ENCODE peak calls at places on chromosomes 7 and 10, in six cellular contexts. Y is RWPE1, L is NCI-H82, P is GM20000, R is A172, M is NCI-H460. A is an unnamed sample.

GRCh38 chr10:129607607-129608006 is 140.6 kb downstream of the MGMT start:
- DNase-seq in P (no peak), Y (no peak), M (no peak), L (no peak), R (no peak), A (no peak)

GRCh38 chr10:6173203-6173602 is 29.5 kb upstream of the PFKFB3 start:
- DNase-seq in R (no peak), P (no peak), M (no peak), Y (no peak), L (peak), A (no peak)

GRCh38 chr7:36986429-36987362 is 262.4 kb upstream of the AOAH start:
- DNase-seq in R (peak), Y (peak), P (peak), M (peak), L (peak), A (peak)

GRCh38 chr7:152145853-152146466 is 120.5 kb downstream of the GALNT11 start:
- DNase-seq in M (peak), P (no peak), R (peak), Y (peak), L (peak), A (peak)

GRCh38 chr7:139720186-139720585 is 57.6 kb downstream of the HIPK2 start:
- DNase-seq in Y (no peak), L (no peak), M (no peak), P (no peak), R (no peak), A (no peak)

GRCh38 chr7:99741438-99741795 is 6.4 kb upstream of the CYP3A7 start:
- DNase-seq in M (no peak), R (no peak), L (no peak), P (no peak), Y (no peak), A (no peak)

GRCh38 chr7:117399820-117400422 is 27.4 kb downstream of the ASZ1 start:
- DNase-seq in R (no peak), L (no peak), M (no peak), Y (peak), P (peak), A (no peak)

GRCh38 chr10:33277135-33277536 is 57.3 kb downstream of the NRP1 start:
- DNase-seq in M (no peak), P (no peak), R (no peak), Y (no peak), L (no peak), A (peak)

GRCh38 chr10:72260588-72261322 is 13.0 kb upstream of the DDIT4 start:
- DNase-seq in R (no peak), P (peak), M (peak), L (peak), Y (peak), A (peak)

GRCh38 chr10:69411476-69411875 is 5.2 kb downstream of the TACR2 start:
- DNase-seq in Y (no peak), M (no peak), L (no peak), P (no peak), R (no peak), A (no peak)

GRCh38 chr10:71765907-71766716 is 7.2 kb downstream of the VSIR start:
- DNase-seq in R (no peak), Y (no peak), P (no peak), L (no peak), M (no peak), A (no peak)

GRCh38 chr7:16648551-16648950 is 2.6 kb downstream of the BZW2 start:
- DNase-seq in M (no peak), L (peak), R (no peak), P (no peak), Y (no peak), A (no peak)

GRCh38 chr10:49053053-49053997 is 62.0 kb downstream of the VSTM4 start:
- DNase-seq in L (no peak), Y (no peak), M (no peak), R (no peak), P (peak), A (no peak)

GRCh38 chr7:114081606-114082425 is 163.0 kb upstream of the PPP1R3A start:
- DNase-seq in R (peak), Y (peak), L (peak), M (peak), P (peak), A (no peak)

GRCh38 chr7:151925446-151926335 is 30.6 kb upstream of the GALNTL5 start:
- DNase-seq in M (no peak), R (no peak), L (no peak), P (peak), Y (no peak), A (no peak)

GRCh38 chr7:155356323-155357105 is 58.8 kb downstream of the INSIG1 start:
- DNase-seq in Y (no peak), R (peak), M (peak), L (peak), P (no peak), A (peak)

GRCh38 chr10:32263300-32263699 is 83.7 kb downstream of the EPC1 start:
- DNase-seq in L (no peak), Y (no peak), M (no peak), R (peak), P (no peak), A (no peak)

GRCh38 chr10:90087197-90088007 is 386.0 kb downstream of the KIF20B start:
- DNase-seq in P (peak), M (no peak), L (no peak), Y (peak), R (peak), A (peak)

GRCh38 chr7:116871061-116871700 is 8.8 kb downstream of the CAPZA2 start:
- DNase-seq in M (no peak), P (no peak), R (no peak), Y (no peak), L (no peak), A (no peak)

GRCh38 chr10:87850742-87851205 is 12.6 kb downstream of the KLLN start:
- DNase-seq in L (peak), Y (peak), R (peak), P (peak), M (peak), A (peak)

GRCh38 chr10:30625110-30625509 is 4.4 kb downstream of the LYZL2 start:
- DNase-seq in L (no peak), R (no peak), Y (no peak), M (no peak), P (no peak), A (no peak)

GRCh38 chr10:48672596-48673255 is 11.9 kb upstream of the WDFY4 start:
- DNase-seq in Y (no peak), P (peak), R (no peak), M (no peak), L (no peak), A (no peak)

GRCh38 chr7:11203688-11204087 is 230.0 kb downstream of the PHF14 start:
- DNase-seq in L (no peak), M (no peak), Y (no peak), R (no peak), P (no peak), A (no peak)

GRCh38 chr7:30143748-30144251 is 9.0 kb downstream of the MTURN start:
- DNase-seq in M (no peak), P (no peak), Y (peak), L (peak), R (peak), A (no peak)

GRCh38 chr10:101993836-101994235 is 62.1 kb downstream of the ARMH3 start:
- DNase-seq in Y (no peak), P (no peak), R (no peak), M (no peak), L (peak), A (no peak)

GRCh38 chr10:76113952-76114351 is 682.5 kb downstream of the LRMDA start:
- DNase-seq in M (no peak), P (no peak), Y (peak), R (peak), L (peak), A (peak)

GRCh38 chr7:37920619-37921339 is at the start of gene EPDR1:
- DNase-seq in Y (no peak), P (peak), R (peak), L (peak), M (peak), A (peak)

GRCh38 chr7:142263598-142264380 is 5.9 kb upstream of the PRSS58 start:
- DNase-seq in P (no peak), R (peak), L (no peak), M (no peak), Y (peak), A (no peak)

GRCh38 chr10:127524229-127524628 is 24.9 kb upstream of the NPS start:
- DNase-seq in R (no peak), Y (no peak), M (peak), P (no peak), L (peak), A (no peak)

A was measured in HTR-8/SVneo.